ENCODE peak calls at places on chromosome 14, in eight cellular contexts. Q is lung; P is thoracic aorta; M is dermis microvascular lymphatic vessel endothelial cell; L is RPMI7951; Z is HFF-Myc; B is stimulated activated CD8-positive, alpha-beta memory T cell treated with anti-CD3 and anti-CD28 coated beads, Interleukin-12 subunit alpha, Interleukin-12 subunit beta, amount 100 ng/mL, for 1 hour; E is cardiac fibroblast. K is an unnamed sample.

GRCh38 chr14:65330416-65330815 is 82.1 kb upstream of the FUT8 start:
- DNase-seq in Q (no peak), M (no peak), L (no peak), P (no peak), Z (no peak), B (no peak), E (no peak), K (no peak)

GRCh38 chr14:72948481-72949138 is 22.3 kb downstream of the DCAF4 start:
- DNase-seq in L (peak), M (peak), P (no peak), Z (no peak), B (peak), Q (peak), E (peak), K (no peak)

GRCh38 chr14:68238956-68239355 is 419.4 kb downstream of the RAD51B start:
- DNase-seq in P (no peak), M (no peak), B (no peak), Q (no peak), Z (no peak), E (no peak), L (no peak), K (no peak)

GRCh38 chr14:32366995-32367394 is 37.9 kb downstream of the AKAP6 start:
- DNase-seq in L (no peak), Z (no peak), M (no peak), E (peak), Q (no peak), B (no peak), P (no peak), K (no peak)

GRCh38 chr14:69373104-69373503 is 25.0 kb downstream of the ERH start:
- DNase-seq in P (no peak), B (no peak), Q (no peak), M (no peak), L (no peak), Z (no peak), E (no peak), K (no peak)

GRCh38 chr14:55807059-55807499 is 227.1 kb downstream of the KTN1 start:
- DNase-seq in Q (peak), E (peak), P (peak), L (peak), Z (peak), M (peak), B (peak), K (peak)

GRCh38 chr14:24734917-24735500 is 101.0 kb upstream of the GZMB start:
- DNase-seq in L (peak), B (peak), P (no peak), E (peak), M (peak), Z (peak), Q (no peak), K (peak)

GRCh38 chr14:99242816-99243795 is 28.9 kb downstream of the BCL11B start:
- DNase-seq in E (no peak), M (no peak), Z (no peak), P (no peak), L (no peak), Q (no peak), B (no peak), K (no peak)

GRCh38 chr14:104276435-104276834 is 138.0 kb downstream of the KIF26A start:
- DNase-seq in Q (no peak), L (no peak), P (no peak), Z (no peak), E (no peak), M (no peak), B (no peak), K (no peak)

GRCh38 chr14:83478741-83479140 is 1945.1 kb upstream of the SEL1L start:
- DNase-seq in Z (no peak), B (no peak), P (no peak), L (peak), E (no peak), M (no peak), Q (no peak), K (no peak)

GRCh38 chr14:99592933-99593753 is 10.9 kb downstream of the CCDC85C start:
- DNase-seq in P (no peak), Q (no peak), B (no peak), Z (no peak), E (no peak), L (no peak), M (no peak), K (no peak)

GRCh38 chr14:77221241-77221871 is 39.8 kb downstream of the TMEM63C start:
- DNase-seq in P (no peak), Z (no peak), E (no peak), B (no peak), Q (no peak), L (no peak), M (no peak), K (no peak)

GRCh38 chr14:58598028-58598850 is 39.5 kb upstream of the DACT1 start:
- DNase-seq in M (no peak), B (no peak), E (no peak), L (no peak), Q (no peak), P (no peak), Z (no peak), K (no peak)

GRCh38 chr14:56490379-56490778 is 89.2 kb upstream of the TMEM260 start:
- DNase-seq in Z (no peak), L (peak), P (no peak), Q (no peak), M (peak), B (no peak), E (peak), K (no peak)

GRCh38 chr14:101118746-101119610 is 215.5 kb upstream of the RTL1 start:
- DNase-seq in Z (no peak), L (no peak), Q (peak), M (no peak), B (no peak), E (no peak), P (no peak), K (no peak)

GRCh38 chr14:26444745-26445144 is 153.1 kb downstream of the NOVA1 start:
- DNase-seq in Z (no peak), P (no peak), L (no peak), E (peak), B (no peak), M (no peak), Q (no peak), K (no peak)

GRCh38 chr14:105500726-105501101 is 9.7 kb downstream of the TEDC1 start:
- DNase-seq in L (no peak), Z (no peak), M (no peak), E (no peak), P (no peak), Q (no peak), B (no peak), K (no peak)

GRCh38 chr14:99475660-99476059 is 5.0 kb downstream of the SETD3 start:
- DNase-seq in Z (no peak), P (no peak), L (no peak), Q (no peak), E (no peak), M (no peak), B (no peak), K (no peak)

GRCh38 chr14:36383674-36384421 is 63.4 kb upstream of the MBIP start:
- DNase-seq in B (no peak), L (peak), E (no peak), Z (no peak), Q (peak), M (no peak), P (peak), K (no peak)

GRCh38 chr14:54343276-54344121 is 53.3 kb upstream of the CDKN3 start:
- DNase-seq in M (peak), L (peak), B (no peak), Z (peak), E (peak), P (no peak), Q (no peak), K (no peak)

GRCh38 chr14:68255697-68256178 is 436.2 kb downstream of the RAD51B start:
- DNase-seq in B (no peak), P (no peak), Z (no peak), Q (no peak), L (no peak), M (no peak), E (no peak), K (no peak)

GRCh38 chr14:77314043-77314442 is 6.6 kb downstream of the POMT2 start:
- DNase-seq in E (peak), B (no peak), Q (no peak), L (peak), M (no peak), Z (peak), P (no peak), K (no peak)

GRCh38 chr14:95662376-95663186 is 23.6 kb upstream of the TCL1B start:
- DNase-seq in M (no peak), Q (no peak), E (no peak), B (no peak), P (no peak), L (peak), Z (no peak), K (no peak)

GRCh38 chr14:94622653-94623421 is 10.6 kb downstream of the SERPINA3 start:
- DNase-seq in B (no peak), P (no peak), Z (no peak), L (no peak), E (no peak), Q (no peak), M (no peak), K (no peak)

GRCh38 chr14:40113671-40114070 is 681.4 kb upstream of the FBXO33 start:
- DNase-seq in Q (no peak), E (no peak), M (no peak), P (no peak), B (no peak), Z (no peak), L (no peak), K (no peak)

GRCh38 chr14:59275668-59276067 is 87.2 kb downstream of the DAAM1 start:
- DNase-seq in P (no peak), M (peak), E (peak), L (peak), Q (no peak), B (no peak), Z (peak), K (no peak)

GRCh38 chr14:89432226-89432625 is 15.2 kb upstream of the FOXN3 start:
- DNase-seq in B (no peak), P (no peak), L (no peak), Z (no peak), M (no peak), E (no peak), Q (no peak), K (no peak)

GRCh38 chr14:26526132-26526531 is 71.7 kb downstream of the NOVA1 start:
- DNase-seq in Z (no peak), E (peak), P (no peak), B (no peak), M (no peak), L (no peak), Q (no peak), K (no peak)

GRCh38 chr14:23094666-23095195 is at the start of gene ACIN1:
- DNase-seq in L (peak), P (peak), E (peak), B (peak), M (peak), Q (peak), Z (peak), K (peak)

GRCh38 chr14:91867316-91867988 is at the start of gene TC2N:
- DNase-seq in P (no peak), B (peak), M (no peak), E (no peak), L (no peak), Q (no peak), Z (no peak), K (no peak)

GRCh38 chr14:100332797-100333196 is 9.7 kb downstream of the SLC25A47 start:
- DNase-seq in P (no peak), B (no peak), E (no peak), Q (no peak), M (no peak), L (no peak), Z (no peak), K (no peak)

GRCh38 chr14:53023325-53023724 is 72.5 kb upstream of the FERMT2 start:
- DNase-seq in Q (no peak), L (no peak), B (no peak), M (no peak), E (no peak), P (no peak), Z (no peak), K (no peak)

GRCh38 chr14:99735189-99736135 is 51.4 kb downstream of the CYP46A1 start:
- DNase-seq in Z (no peak), Q (no peak), B (no peak), M (no peak), P (peak), L (no peak), E (no peak), K (no peak)

GRCh38 chr14:56659964-56660551 is 80.5 kb downstream of the TMEM260 start:
- DNase-seq in L (peak), E (peak), P (no peak), B (no peak), Z (peak), Q (no peak), M (peak), K (peak)

GRCh38 chr14:41609704-41610183 is 3.1 kb downstream of the LRFN5 start:
- DNase-seq in P (no peak), Q (no peak), M (no peak), E (peak), L (no peak), Z (no peak), B (no peak), K (no peak)

GRCh38 chr14:106268013-106268727 is 741.8 kb downstream of the TMEM121 start:
- DNase-seq in P (no peak), L (no peak), M (no peak), Z (no peak), Q (no peak), E (no peak), B (peak), K (no peak)